ENCODE peak calls at places on chromosomes 6 and 20, in seven cellular contexts. One of them, this sample, is unnamed.

GRCh38 chr6:19417713-19418112 is 419.5 kb upstream of the ID4 start:
- DNase-seq in breast epithelium: no peak
- DNase-seq in suprapubic skin: no peak
- DNase-seq in sigmoid colon: no peak
- DNase-seq in K562: no peak
- DNase-seq in H1: no peak
- DNase-seq in HepG2: no peak
- DNase-seq in this sample: no peak

GRCh38 chr6:30145818-30146217 is 9.9 kb downstream of the TRIM40 start:
- DNase-seq in sigmoid colon: no peak
- DNase-seq in HepG2: no peak
- DNase-seq in K562: no peak
- DNase-seq in H1: no peak
- DNase-seq in breast epithelium: no peak
- DNase-seq in suprapubic skin: no peak
- DNase-seq in this sample: no peak

GRCh38 chr6:169589293-169589692 is 112.5 kb downstream of the WDR27 start:
- DNase-seq in suprapubic skin: no peak
- DNase-seq in breast epithelium: no peak
- DNase-seq in H1: no peak
- DNase-seq in K562: no peak
- DNase-seq in HepG2: no peak
- DNase-seq in sigmoid colon: no peak
- DNase-seq in this sample: no peak

GRCh38 chr6:131756039-131756438 is 45.2 kb upstream of the CTAGE9 start:
- DNase-seq in HepG2: no peak
- DNase-seq in suprapubic skin: no peak
- DNase-seq in breast epithelium: no peak
- DNase-seq in H1: no peak
- DNase-seq in K562: no peak
- DNase-seq in sigmoid colon: no peak
- DNase-seq in this sample: no peak

GRCh38 chr6:149457316-149457884 is 27.4 kb downstream of the ZC3H12D start:
- DNase-seq in H1: no peak
- DNase-seq in K562: no peak
- DNase-seq in HepG2: no peak
- DNase-seq in breast epithelium: no peak
- DNase-seq in suprapubic skin: no peak
- DNase-seq in sigmoid colon: no peak
- DNase-seq in this sample: no peak

GRCh38 chr6:31386977-31387376 is 16.4 kb upstream of the MICA start:
- DNase-seq in K562: no peak
- DNase-seq in suprapubic skin: no peak
- DNase-seq in H1: no peak
- DNase-seq in breast epithelium: no peak
- DNase-seq in HepG2: peak
- DNase-seq in sigmoid colon: no peak
- DNase-seq in this sample: no peak

GRCh38 chr6:158908596-158908995 is 89.4 kb upstream of the EZR start:
- DNase-seq in H1: no peak
- DNase-seq in suprapubic skin: no peak
- DNase-seq in sigmoid colon: no peak
- DNase-seq in K562: no peak
- DNase-seq in breast epithelium: no peak
- DNase-seq in HepG2: no peak
- DNase-seq in this sample: no peak

GRCh38 chr20:56418385-56418861 is 6.4 kb downstream of the CASS4 start:
- DNase-seq in H1: no peak
- DNase-seq in HepG2: no peak
- DNase-seq in suprapubic skin: no peak
- DNase-seq in K562: no peak
- DNase-seq in breast epithelium: no peak
- DNase-seq in sigmoid colon: no peak
- DNase-seq in this sample: no peak

GRCh38 chr6:108947114-108947854 is 99.1 kb downstream of the ARMC2 start:
- DNase-seq in breast epithelium: no peak
- DNase-seq in suprapubic skin: no peak
- DNase-seq in HepG2: no peak
- DNase-seq in K562: no peak
- DNase-seq in H1: no peak
- DNase-seq in sigmoid colon: no peak
- DNase-seq in this sample: no peak

GRCh38 chr20:19815553-19815991 is 57.5 kb downstream of the RIN2 start:
- DNase-seq in breast epithelium: no peak
- DNase-seq in H1: no peak
- DNase-seq in sigmoid colon: peak
- DNase-seq in suprapubic skin: no peak
- DNase-seq in K562: no peak
- DNase-seq in HepG2: peak
- DNase-seq in this sample: no peak
- TF ChIP-seq CTCF in breast epithelium: no peak
- TF ChIP-seq CTCF in H1: no peak
- TF ChIP-seq CTCF in sigmoid colon: no peak
- TF ChIP-seq CTCF in suprapubic skin: no peak
- TF ChIP-seq CTCF in K562: no peak
- TF ChIP-seq CTCF in HepG2: peak
- TF ChIP-seq CTCF in this sample: no peak

GRCh38 chr6:113596477-113596876 is 260.7 kb upstream of the MARCKS start:
- DNase-seq in H1: no peak
- DNase-seq in K562: no peak
- DNase-seq in breast epithelium: no peak
- DNase-seq in suprapubic skin: no peak
- DNase-seq in HepG2: no peak
- DNase-seq in sigmoid colon: no peak
- DNase-seq in this sample: no peak

GRCh38 chr6:113594726-113595125 is 262.4 kb upstream of the MARCKS start:
- DNase-seq in suprapubic skin: no peak
- DNase-seq in HepG2: peak
- DNase-seq in K562: no peak
- DNase-seq in H1: no peak
- DNase-seq in breast epithelium: no peak
- DNase-seq in sigmoid colon: no peak
- DNase-seq in this sample: no peak

GRCh38 chr6:113596907-113597583 is 260.1 kb upstream of the MARCKS start:
- DNase-seq in suprapubic skin: no peak
- DNase-seq in H1: no peak
- DNase-seq in breast epithelium: no peak
- DNase-seq in K562: no peak
- DNase-seq in HepG2: no peak
- DNase-seq in sigmoid colon: no peak
- DNase-seq in this sample: no peak

GRCh38 chr6:113598786-113599185 is 258.4 kb upstream of the MARCKS start:
- DNase-seq in HepG2: no peak
- DNase-seq in K562: no peak
- DNase-seq in breast epithelium: no peak
- DNase-seq in suprapubic skin: no peak
- DNase-seq in sigmoid colon: no peak
- DNase-seq in H1: no peak
- DNase-seq in this sample: no peak

GRCh38 chr6:113595921-113596376 is 261.2 kb upstream of the MARCKS start:
- DNase-seq in H1: no peak
- DNase-seq in breast epithelium: no peak
- DNase-seq in HepG2: no peak
- DNase-seq in K562: no peak
- DNase-seq in suprapubic skin: no peak
- DNase-seq in sigmoid colon: peak
- DNase-seq in this sample: no peak
- TF ChIP-seq POLR2AphosphoS5 in H1: no peak
- TF ChIP-seq POLR2AphosphoS5 in breast epithelium: no peak
- TF ChIP-seq POLR2AphosphoS5 in HepG2: no peak
- TF ChIP-seq POLR2AphosphoS5 in K562: no peak
- TF ChIP-seq POLR2AphosphoS5 in suprapubic skin: no peak
- TF ChIP-seq POLR2AphosphoS5 in sigmoid colon: peak
- TF ChIP-seq POLR2AphosphoS5 in this sample: no peak

DNA sequence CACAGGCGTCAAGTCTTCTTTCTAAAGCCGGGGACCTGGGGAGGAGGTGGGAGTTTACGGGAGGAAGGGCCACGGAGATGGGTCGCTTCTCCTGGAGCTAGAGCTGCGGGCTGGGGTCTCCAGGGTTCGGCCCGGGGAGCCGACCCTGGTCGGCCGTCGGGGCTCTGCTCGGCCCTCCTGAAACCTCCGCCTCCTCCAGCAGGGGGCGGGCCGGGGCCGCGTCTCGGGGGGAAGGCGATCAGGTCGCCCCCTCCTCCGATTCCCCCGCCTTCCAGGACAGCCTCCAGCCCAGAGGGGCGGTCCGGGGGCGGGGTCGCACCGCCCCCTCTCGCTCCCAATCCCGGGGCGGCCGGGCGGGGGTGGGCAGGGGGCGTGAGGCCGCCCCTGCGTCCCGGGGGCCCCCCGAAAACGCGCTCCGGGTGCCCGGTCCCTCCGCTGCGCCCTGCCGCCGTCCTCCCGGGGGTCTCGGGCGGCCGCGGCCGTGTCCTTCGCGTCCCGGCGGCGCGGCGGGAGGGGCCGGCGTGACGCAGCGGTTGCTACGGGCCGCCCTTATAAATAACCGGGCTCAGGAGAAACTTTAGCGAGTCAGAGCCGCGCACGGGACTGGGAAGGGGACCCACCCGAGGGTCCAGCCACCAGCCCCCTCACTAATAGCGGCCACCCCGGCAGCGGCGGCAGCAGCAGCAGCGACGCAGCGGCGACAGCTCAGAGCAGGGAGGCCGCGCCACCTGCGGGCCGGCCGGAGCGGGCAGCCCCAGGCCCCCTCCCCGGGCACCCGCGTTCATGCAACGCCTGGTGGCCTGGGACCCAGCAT is at the start of gene CEBPB:
- DNase-seq in HepG2: peak
- DNase-seq in breast epithelium: peak
- DNase-seq in sigmoid colon: peak
- DNase-seq in suprapubic skin: peak
- DNase-seq in K562: peak
- DNase-seq in H1: no peak
- DNase-seq in this sample: peak
- TF ChIP-seq POLR2A in HepG2: peak
- TF ChIP-seq POLR2A in breast epithelium: peak
- TF ChIP-seq POLR2A in sigmoid colon: peak
- TF ChIP-seq POLR2A in suprapubic skin: peak
- TF ChIP-seq POLR2A in K562: peak
- TF ChIP-seq POLR2A in H1: peak
- TF ChIP-seq POLR2A in this sample: peak

GRCh38 chr6:152824666-152825065 is 74.1 kb downstream of the VIP start:
- DNase-seq in sigmoid colon: no peak
- DNase-seq in K562: no peak
- DNase-seq in breast epithelium: no peak
- DNase-seq in suprapubic skin: no peak
- DNase-seq in HepG2: no peak
- DNase-seq in H1: no peak
- DNase-seq in this sample: no peak

GRCh38 chr6:152816055-152816454 is 65.5 kb downstream of the VIP start:
- DNase-seq in H1: no peak
- DNase-seq in HepG2: no peak
- DNase-seq in suprapubic skin: no peak
- DNase-seq in K562: no peak
- DNase-seq in breast epithelium: no peak
- DNase-seq in sigmoid colon: no peak
- DNase-seq in this sample: no peak

GRCh38 chr6:152821525-152821924 is 70.9 kb downstream of the VIP start:
- DNase-seq in K562: no peak
- DNase-seq in HepG2: no peak
- DNase-seq in H1: no peak
- DNase-seq in sigmoid colon: no peak
- DNase-seq in breast epithelium: no peak
- DNase-seq in suprapubic skin: no peak
- DNase-seq in this sample: no peak
- TF ChIP-seq CTCF in K562: peak
- TF ChIP-seq CTCF in HepG2: no peak
- TF ChIP-seq CTCF in H1: peak
- TF ChIP-seq CTCF in sigmoid colon: no peak
- TF ChIP-seq CTCF in breast epithelium: no peak
- TF ChIP-seq CTCF in suprapubic skin: no peak
- TF ChIP-seq CTCF in this sample: no peak

This sample was measured in upper lobe of left lung.